ENCODE peak calls at places on chromosome 1, in four cellular contexts. Q, M, H and C are unnamed samples.

GRCh38 chr1:207801819-207802218 is 50.0 kb downstream of the CD46 start:
- DNase-seq in Q (no peak), H (no peak), M (no peak), C (peak)

GRCh38 chr1:246639732-246640131 is 73.5 kb downstream of the CNST start:
- DNase-seq in M (no peak), Q (no peak), H (no peak), C (no peak)

GRCh38 chr1:197029749-197030148 is 37.3 kb downstream of the F13B start:
- DNase-seq in Q (no peak), M (peak), H (no peak), C (no peak)

GRCh38 chr1:97826820-97827219 is 94.0 kb downstream of the DPYD start:
- DNase-seq in M (no peak), Q (no peak), H (no peak), C (no peak)

GRCh38 chr1:15035236-15035635 is 118.3 kb upstream of the TMEM51 start:
- DNase-seq in M (no peak), H (no peak), Q (no peak), C (no peak)

GRCh38 chr1:18542351-18542750 is 61.6 kb downstream of the KLHDC7A start:
- DNase-seq in M (no peak), Q (no peak), H (no peak), C (no peak)

GRCh38 chr1:223008808-223009207 is 134.2 kb downstream of the TLR5 start:
- DNase-seq in M (no peak), Q (no peak), H (no peak), C (no peak)

GRCh38 chr1:244318078-244318477 is 133.6 kb downstream of the ADSS2 start:
- DNase-seq in M (no peak), Q (no peak), H (no peak), C (no peak)

GRCh38 chr1:198234511-198235251 is 77.9 kb downstream of the NEK7 start:
- DNase-seq in M (peak), Q (no peak), H (no peak), C (no peak)

GRCh38 chr1:185159966-185160365 is 3.0 kb downstream of the SWT1 start:
- DNase-seq in M (no peak), H (peak), Q (no peak), C (no peak)

GRCh38 chr1:9494936-9495758 is 44.1 kb upstream of the SLC25A33 start:
- DNase-seq in H (no peak), Q (peak), M (peak), C (no peak)

GRCh38 chr1:17605582-17606344 is 66.3 kb downstream of the ARHGEF10L start:
- DNase-seq in Q (no peak), H (no peak), M (no peak), C (no peak)

GRCh38 chr1:14980801-14981200 is 172.7 kb upstream of the TMEM51 start:
- DNase-seq in M (no peak), Q (no peak), H (no peak), C (peak)

GRCh38 chr1:49102752-49103151 is 326.1 kb upstream of the BEND5 start:
- DNase-seq in H (no peak), M (peak), Q (no peak), C (no peak)

GRCh38 chr1:10616696-10617095 is 141.9 kb downstream of the PEX14 start:
- DNase-seq in M (no peak), Q (no peak), H (no peak), C (no peak)

GRCh38 chr1:223331929-223332328 is 32.0 kb downstream of the SUSD4 start:
- DNase-seq in Q (no peak), M (peak), H (no peak), C (no peak)

GRCh38 chr1:179767996-179768395 is 24.9 kb downstream of the FAM163A start:
- DNase-seq in Q (no peak), H (no peak), M (no peak), C (no peak)

GRCh38 chr1:197913495-197914276 is 3.5 kb upstream of the LHX9 start:
- DNase-seq in M (no peak), H (no peak), Q (no peak), C (no peak)

GRCh38 chr1:201214886-201215285 is 24.3 kb downstream of the IGFN1 start:
- DNase-seq in M (no peak), Q (no peak), H (no peak), C (peak)

GRCh38 chr1:91827094-91828006 is 58.6 kb downstream of the TGFBR3 start:
- DNase-seq in M (no peak), Q (peak), H (no peak), C (peak)

GRCh38 chr1:31101147-31101502 is 35.6 kb upstream of the PUM1 start:
- DNase-seq in Q (peak), M (peak), H (no peak), C (no peak)

GRCh38 chr1:53766766-53767409 is 27.9 kb upstream of the GLIS1 start:
- DNase-seq in H (no peak), Q (no peak), M (no peak), C (no peak)

GRCh38 chr1:245717611-245718010 is 562.8 kb downstream of the KIF26B start:
- DNase-seq in H (no peak), M (no peak), Q (no peak), C (no peak)

GRCh38 chr1:192108143-192108542 is 50.1 kb upstream of the RGS18 start:
- DNase-seq in M (no peak), Q (no peak), H (no peak), C (no peak)

GRCh38 chr1:37391181-37391949 is 83.0 kb upstream of the ZC3H12A start:
- DNase-seq in M (peak), Q (no peak), H (no peak), C (no peak)

GRCh38 chr1:118396824-118397530 is 211.9 kb upstream of the SPAG17 start:
- DNase-seq in H (no peak), Q (no peak), M (no peak), C (no peak)

GRCh38 chr1:88900883-88901282 is 9.5 kb upstream of the GTF2B start:
- DNase-seq in Q (no peak), H (no peak), M (no peak), C (no peak)

GRCh38 chr1:23619299-23620188 is 60.2 kb upstream of the ID3 start:
- DNase-seq in H (no peak), Q (peak), M (peak), C (peak)

GRCh38 chr1:22098752-22099151 is 44.1 kb downstream of the WNT4 start:
- DNase-seq in H (no peak), Q (no peak), M (no peak), C (no peak)
- H3K9ac ChIP-seq in H (no peak), Q (no peak), M (no peak), C (no peak)

GRCh38 chr1:25435315-25436103 is 4.8 kb downstream of the MACO1 start:
- DNase-seq in Q (no peak), H (peak), M (no peak), C (no peak)
- H3K9ac ChIP-seq in Q (no peak), H (no peak), M (no peak), C (peak)

DNA sequence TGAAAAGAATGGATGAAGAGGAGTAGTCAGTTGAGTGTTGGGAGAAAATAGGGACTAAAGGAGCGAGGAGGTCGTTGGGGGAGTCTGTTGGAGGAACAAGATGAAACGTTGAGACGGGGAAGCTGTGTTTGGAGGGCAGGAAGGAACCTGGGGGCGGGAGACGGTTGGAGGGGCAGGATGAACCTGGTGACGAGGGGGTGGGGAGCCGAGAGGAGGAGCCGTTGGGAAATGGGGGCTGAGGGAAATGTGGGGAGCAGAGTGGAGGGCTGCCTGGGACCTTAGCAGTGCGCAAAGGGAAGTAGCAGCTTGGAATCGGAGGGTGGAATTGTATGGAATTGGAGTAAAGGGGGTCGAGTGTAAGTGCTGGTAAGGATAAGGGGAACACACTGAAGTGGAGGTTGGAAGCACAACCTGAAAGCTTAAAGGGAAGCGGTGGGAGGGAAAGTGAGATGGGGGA is 630 bp downstream of the MTF2 start:
- DNase-seq in M (peak), H (no peak), Q (peak), C (peak)
- H3K9ac ChIP-seq in M (peak), H (peak), Q (peak), C (peak)

GRCh38 chr1:107920999-107921398 is 44.0 kb downstream of the VAV3 start:
- DNase-seq in M (no peak), H (no peak), Q (no peak), C (no peak)
- H3K9ac ChIP-seq in M (no peak), H (no peak), Q (no peak), C (no peak)

GRCh38 chr1:27343639-27344025 is 1.8 kb downstream of the SYTL1 start:
- DNase-seq in Q (no peak), M (no peak), H (no peak), C (no peak)
- H3K9ac ChIP-seq in Q (peak), M (peak), H (no peak), C (no peak)

GRCh38 chr1:2525524-2525895 is 886 bp downstream of the PANK4 start:
- DNase-seq in Q (no peak), M (peak), H (no peak), C (no peak)
- H3K9ac ChIP-seq in Q (peak), M (peak), H (peak), C (peak)

GRCh38 chr1:226662704-226663326 is 76.3 kb downstream of the ITPKB start:
- DNase-seq in H (peak), M (peak), Q (peak), C (peak)
- H3K9ac ChIP-seq in H (no peak), M (no peak), Q (peak), C (peak)

DNA sequence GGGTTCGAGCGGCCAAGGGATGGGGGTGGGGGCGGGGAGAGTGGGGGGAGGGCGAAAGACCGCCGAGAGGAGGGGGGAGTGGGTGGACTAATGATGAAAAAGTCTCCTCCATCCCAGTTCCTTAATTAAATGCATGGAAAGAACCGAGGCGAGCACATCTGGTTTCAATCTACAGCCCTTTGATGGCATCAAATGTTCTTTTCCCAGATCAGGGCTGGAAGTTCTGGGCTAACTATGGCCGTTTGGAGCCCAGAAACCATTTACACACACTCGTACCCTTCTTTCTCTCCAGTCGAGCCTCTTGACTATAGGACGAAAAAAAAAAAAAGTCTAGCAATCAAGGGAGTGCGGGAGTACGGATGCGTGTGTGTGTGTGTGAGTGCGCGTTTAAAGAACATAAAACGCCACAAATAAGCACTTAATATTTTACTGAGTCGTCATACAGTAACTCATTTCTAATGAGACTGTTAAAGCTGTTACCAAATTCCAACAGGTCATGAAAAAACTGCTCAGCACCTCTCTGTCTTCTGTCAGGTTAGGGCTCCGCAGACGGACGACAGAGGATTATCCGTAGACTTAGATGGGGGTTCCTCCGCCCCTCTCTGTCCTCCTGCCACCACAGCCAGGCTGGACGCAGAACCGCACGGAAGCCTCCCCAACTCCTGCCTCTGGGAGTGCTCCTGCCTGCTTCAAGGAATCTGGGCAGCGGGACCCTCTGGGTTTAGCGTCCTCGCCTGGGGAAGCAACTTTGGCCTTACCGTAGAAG is 2.1 kb upstream of the PRRX1 start:
- DNase-seq in H (no peak), Q (no peak), M (no peak), C (no peak)
- H3K9ac ChIP-seq in H (no peak), Q (no peak), M (no peak), C (no peak)

GRCh38 chr1:112397051-112397471 is 1.0 kb downstream of the CTTNBP2NL start:
- DNase-seq in H (no peak), M (peak), Q (peak), C (no peak)
- H3K9ac ChIP-seq in H (peak), M (peak), Q (peak), C (peak)